ENCODE peak calls at places on chromosomes 16 and 17, in five cellular contexts. E, A, G, F and D are unnamed samples.
A peak's percentile ranks its signal among the peaks of the same experiment; 100 is the strongest.

GRCh38 chr16:55711959-55712876 is 56.4 kb downstream of the SLC6A2 start:
- DNase-seq in E (peak; percentile 63), A (peak; percentile 63), G (peak; percentile 45), F (peak; percentile 79), D (peak; percentile 67)

GRCh38 chr17:69348441-69348840 is 21.5 kb upstream of the ABCA5 start:
- DNase-seq in E (no peak), A (no peak), G (no peak), F (no peak), D (no peak)

GRCh38 chr17:30343741-30344140 is 9.9 kb upstream of the TMIGD1 start:
- DNase-seq in E (no peak), A (no peak), G (no peak), F (no peak), D (no peak)

GRCh38 chr16:56190903-56191806 is at the start of gene GNAO1:
- DNase-seq in E (peak; percentile 88), A (no peak), G (peak; percentile 51), F (peak; percentile 75), D (peak; percentile 79)

GRCh38 chr17:10210151-10210574 is 11.8 kb upstream of the GAS7 start:
- DNase-seq in E (peak; percentile 43), A (no peak), G (peak; percentile 58), F (no peak), D (no peak)

GRCh38 chr17:74749262-74750038 is 1.0 kb downstream of the NHERF1 start:
- DNase-seq in E (no peak), A (no peak), G (no peak), F (peak; percentile 83), D (peak; percentile 59)

GRCh38 chr17:35051183-35051578 is 12.3 kb downstream of the RFFL start:
- DNase-seq in E (no peak), A (no peak), G (no peak), F (no peak), D (peak; percentile 51)

GRCh38 chr16:8905795-8906591 is 23.8 kb downstream of the LITAFD start:
- DNase-seq in E (no peak), A (no peak), G (no peak), F (no peak), D (no peak)

GRCh38 chr16:9225527-9226316 is 134.3 kb downstream of the HAPSTR1 start:
- DNase-seq in E (no peak), A (no peak), G (no peak), F (no peak), D (peak; percentile 8)

GRCh38 chr17:11554042-11554441 is 44.2 kb upstream of the DNAH9 start:
- DNase-seq in E (no peak), A (no peak), G (no peak), F (no peak), D (no peak)

GRCh38 chr17:80187493-80187892 is 17.7 kb downstream of the CARD14 start:
- DNase-seq in E (peak; percentile 71), A (peak; percentile 59), G (no peak), F (peak; percentile 69), D (no peak)

GRCh38 chr16:68658258-68658973 is 13.3 kb downstream of the CDH3 start:
- DNase-seq in E (peak; percentile 50), A (peak; percentile 39), G (peak; percentile 50), F (no peak), D (no peak)

GRCh38 chr17:65888649-65889048 is 303.3 kb downstream of the CEP112 start:
- DNase-seq in E (no peak), A (no peak), G (peak; percentile 66), F (no peak), D (no peak)

GRCh38 chr16:73329363-73330306 is 281.7 kb upstream of the ZFHX3 start:
- DNase-seq in E (no peak), A (no peak), G (no peak), F (peak; percentile 46), D (no peak)

DNA sequence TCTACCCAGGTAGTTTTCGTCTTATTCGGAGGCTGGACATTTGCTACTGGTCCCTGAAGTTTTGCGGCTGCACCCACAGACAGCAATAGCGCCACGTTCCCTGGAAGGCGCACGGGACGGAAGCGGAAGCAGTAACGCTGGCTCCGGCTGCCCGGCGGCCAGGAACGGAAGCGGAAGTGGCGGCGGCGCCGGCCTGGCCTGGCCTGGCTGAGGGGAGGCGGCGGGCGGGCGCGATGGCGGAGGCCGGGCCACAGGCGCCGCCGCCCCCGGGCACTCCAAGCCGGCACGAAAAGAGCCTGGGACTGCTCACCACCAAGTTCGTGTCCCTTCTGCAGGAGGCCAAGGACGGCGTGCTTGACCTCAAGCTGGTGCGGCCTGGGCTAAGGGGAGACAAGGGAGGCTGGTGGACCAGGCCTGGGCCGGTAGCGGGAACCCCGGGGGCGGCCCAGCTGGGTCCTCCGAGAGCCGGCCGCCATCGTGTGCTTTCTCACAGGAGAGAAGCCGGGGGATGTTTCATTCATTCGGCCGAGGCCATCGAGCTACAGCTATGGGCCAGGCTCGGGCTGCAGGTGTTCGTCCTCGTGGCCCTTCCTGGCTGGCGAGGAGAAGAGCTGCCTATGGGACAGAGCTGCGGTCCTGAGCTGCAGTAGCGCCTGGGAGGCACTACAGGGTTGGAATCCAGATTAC is at the start of gene E2F4:
- DNase-seq in E (peak; percentile 92), A (peak; percentile 86), G (peak; percentile 92), F (peak; percentile 96), D (peak; percentile 95)
- TF ChIP-seq POLR2A in E (peak; percentile 70), A (no peak), G (peak; percentile 67), F (peak; percentile 42), D (peak; percentile 88)

DNA sequence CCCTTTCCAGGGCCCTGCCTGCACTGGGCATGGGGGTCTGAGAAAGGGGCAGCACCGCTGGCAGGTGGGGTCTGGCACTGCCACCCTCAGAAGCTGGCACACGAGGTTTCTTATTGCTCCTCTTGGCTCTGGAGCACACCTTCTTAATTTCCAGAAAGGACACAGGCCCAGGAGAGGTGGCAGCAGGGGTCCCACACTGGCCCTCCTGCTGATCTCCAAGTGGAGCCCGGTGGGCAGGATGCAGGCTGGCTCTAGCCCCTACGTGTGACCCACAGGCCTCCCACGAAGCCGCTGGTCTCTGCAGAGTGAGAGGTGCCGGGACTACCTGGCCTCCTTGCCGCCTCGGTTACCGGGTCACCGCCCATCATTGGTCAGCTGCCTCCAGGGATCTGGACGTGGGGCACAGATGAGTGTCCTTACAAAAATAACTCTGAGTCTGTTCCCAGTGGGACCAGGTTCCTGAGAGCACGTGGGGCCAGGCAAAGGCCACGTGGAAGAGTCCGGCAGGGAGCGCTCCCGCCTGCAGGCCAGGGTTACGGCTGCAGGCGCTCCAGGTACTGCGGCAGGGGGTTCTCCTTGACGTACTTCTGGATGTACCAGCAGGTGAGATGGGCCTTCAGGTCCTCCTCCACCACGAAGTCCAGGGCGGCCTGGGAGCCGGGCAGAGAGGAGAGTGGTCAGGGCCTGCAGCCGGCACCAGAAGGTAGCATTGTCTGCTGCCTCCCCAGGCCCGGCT is 10.3 kb downstream of the NATD1 start:
- DNase-seq in E (no peak), A (no peak), G (no peak), F (no peak), D (no peak)
- TF ChIP-seq POLR2A in E (no peak), A (no peak), G (no peak), F (no peak), D (no peak)

GRCh38 chr17:40067710-40068109 is 4.9 kb downstream of the THRA start:
- DNase-seq in E (no peak), A (no peak), G (no peak), F (no peak), D (no peak)

GRCh38 chr17:40068129-40068581 is 5.4 kb downstream of the THRA start:
- DNase-seq in E (no peak), A (no peak), G (no peak), F (no peak), D (no peak)

GRCh38 chr17:40068584-40068916 is 5.8 kb downstream of the THRA start:
- DNase-seq in E (no peak), A (no peak), G (no peak), F (no peak), D (no peak)

GRCh38 chr17:40069751-40070643 is 7.2 kb downstream of the THRA start:
- DNase-seq in E (peak; percentile 57), A (no peak), G (peak; percentile 46), F (peak; percentile 72), D (peak; percentile 76)

DNA sequence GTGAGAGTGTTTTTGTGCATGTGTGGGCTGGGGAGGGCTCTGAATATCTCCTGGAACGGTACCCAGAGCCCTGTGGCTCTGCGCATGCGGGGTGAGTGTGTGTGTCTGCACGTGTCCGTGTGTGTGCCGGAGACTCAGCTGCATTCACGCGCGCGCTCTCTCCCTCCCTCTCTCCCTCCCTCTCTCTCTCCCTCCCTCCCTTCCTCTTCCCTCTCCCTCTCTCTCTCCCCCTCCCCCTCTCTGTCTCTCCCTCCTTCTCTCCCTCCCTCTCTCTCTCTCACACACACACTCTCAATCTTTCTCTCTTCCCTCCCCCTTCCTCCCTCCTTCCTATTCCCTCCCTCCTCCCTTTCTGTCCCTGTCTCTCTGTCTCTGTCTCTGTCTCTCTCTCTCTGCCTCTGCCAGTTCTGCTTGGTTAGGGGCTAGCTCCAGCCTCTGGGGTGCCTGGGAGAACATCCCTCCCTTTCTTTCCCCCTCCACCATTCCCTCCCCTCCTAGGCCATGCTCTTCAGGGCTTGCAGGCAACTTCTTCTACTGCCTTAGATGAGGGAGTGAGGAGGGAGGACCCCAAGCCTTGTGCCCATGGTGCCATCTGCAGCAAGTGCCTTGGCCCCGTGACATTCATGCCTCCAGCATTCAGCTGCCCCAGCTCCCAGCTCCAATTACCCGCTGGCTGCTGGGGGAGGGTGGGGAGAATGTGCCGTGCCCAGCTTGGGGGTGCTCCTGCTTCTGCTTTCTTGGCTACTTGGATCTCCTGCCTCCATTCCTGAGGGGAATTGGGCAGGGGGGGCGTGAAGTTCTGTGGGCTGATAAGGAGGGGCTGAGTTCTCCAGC is 6.4 kb downstream of the THRA start:
- DNase-seq in E (peak; percentile 96), A (peak; percentile 93), G (peak; percentile 84), F (peak; percentile 94), D (peak; percentile 86)
- TF ChIP-seq POLR2A in E (peak; percentile 37), A (no peak), G (no peak), F (peak; percentile 44), D (peak; percentile 8)

DNA sequence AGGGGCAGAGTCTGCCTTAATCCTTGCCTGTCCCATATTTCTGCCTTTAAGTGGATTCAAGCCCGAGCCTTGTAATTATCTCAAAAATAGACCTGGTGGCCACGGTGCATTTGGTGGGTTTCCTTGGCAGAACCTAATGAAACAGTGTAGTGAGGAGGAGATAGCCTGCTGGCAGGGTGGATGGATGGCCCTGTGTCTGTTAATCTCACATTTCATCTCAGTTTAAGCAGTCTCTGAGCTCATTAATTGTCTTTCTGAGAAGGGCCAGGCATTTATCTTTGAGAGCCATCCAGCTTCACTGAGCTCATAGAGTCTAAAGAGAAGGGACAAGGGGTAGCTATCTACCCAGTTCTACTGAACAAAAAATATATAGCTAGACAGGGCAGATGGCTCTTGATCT is 364.0 kb upstream of the EEF2KMT start:
- DNase-seq in E (no peak), A (no peak), G (no peak), F (no peak), D (no peak)
- TF ChIP-seq POLR2A in E (no peak), A (no peak), G (no peak), F (no peak), D (no peak)

DNA sequence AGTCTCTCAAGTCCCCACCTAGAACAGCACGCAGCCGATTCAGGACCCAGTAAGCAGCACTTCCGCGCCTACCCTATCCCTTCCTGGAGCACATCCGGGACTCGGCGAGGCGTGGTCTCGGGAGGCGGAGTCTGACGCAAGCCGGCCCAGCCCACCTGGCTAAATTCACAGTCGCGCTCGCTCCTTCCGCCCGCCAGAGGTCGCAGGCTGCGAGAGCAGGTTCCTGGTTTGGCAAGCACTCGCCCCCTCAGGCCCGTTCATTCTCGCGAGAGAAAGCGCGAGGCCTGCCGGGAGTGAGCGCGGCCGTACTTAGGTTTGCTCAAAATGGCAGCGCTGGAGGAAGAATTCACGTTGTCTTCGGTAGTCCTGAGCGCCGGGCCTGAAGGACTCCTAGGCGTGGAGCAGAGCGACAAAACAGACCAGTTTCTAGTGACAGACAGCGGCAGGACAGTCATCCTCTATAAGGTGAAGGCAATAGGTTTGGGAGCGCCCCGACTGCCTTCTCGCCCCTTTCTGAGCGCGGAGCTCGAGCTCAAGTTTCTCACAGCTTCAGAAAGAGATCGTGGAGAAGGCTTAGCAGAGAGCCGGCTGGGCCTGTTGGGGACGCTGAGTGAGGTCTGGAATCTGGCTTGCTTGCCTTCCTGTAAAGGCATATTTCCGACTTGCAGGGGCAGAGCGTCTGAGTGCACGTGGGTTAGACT is at the start of gene NOL11:
- DNase-seq in E (peak; percentile 99), A (peak; percentile 98), G (peak; percentile 98), F (peak; percentile 100), D (peak; percentile 100)
- TF ChIP-seq POLR2A in E (peak; percentile 69), A (peak; percentile 25), G (peak; percentile 91), F (peak; percentile 95), D (peak; percentile 96)